ENCODE peak calls at places on chromosomes 1 and 21, in eight cellular contexts. One of them, this sample, is unnamed.

GRCh38 chr21:14956826-14957225 is 108.0 kb downstream of the NRIP1 start:
- DNase-seq in NB4: no peak
- DNase-seq in fibroblast of the conjunctiva: no peak
- DNase-seq in mammary epithelial cell: no peak
- DNase-seq in neural crest cell: no peak
- DNase-seq in stimulated activated CD4-positive, alpha-beta T cell treated with anti-CD3 and anti-CD28 coated beads, Interleukin-1b, Interleukin-23, amount 100 ng/mL, for 4 hours: no peak
- DNase-seq in CD4-positive, alpha-beta memory T cell: no peak
- DNase-seq in fibroblast of mammary gland: peak; percentile 38
- DNase-seq in this sample: peak; percentile 84

GRCh38 chr21:45853703-45854342 is 127.7 kb upstream of the COL6A1 start:
- DNase-seq in mammary epithelial cell: peak; percentile 67
- DNase-seq in fibroblast of mammary gland: no peak
- DNase-seq in CD4-positive, alpha-beta memory T cell: no peak
- DNase-seq in stimulated activated CD4-positive, alpha-beta T cell treated with anti-CD3 and anti-CD28 coated beads, Interleukin-1b, Interleukin-23, amount 100 ng/mL, for 4 hours: no peak
- DNase-seq in neural crest cell: no peak
- DNase-seq in NB4: no peak
- DNase-seq in fibroblast of the conjunctiva: no peak
- DNase-seq in this sample: no peak

GRCh38 chr1:242523968-242524570 is 428 bp downstream of the PLD5 start:
- DNase-seq in fibroblast of mammary gland: peak; percentile 26
- DNase-seq in mammary epithelial cell: peak; percentile 75
- DNase-seq in NB4: no peak
- DNase-seq in fibroblast of the conjunctiva: no peak
- DNase-seq in CD4-positive, alpha-beta memory T cell: no peak
- DNase-seq in stimulated activated CD4-positive, alpha-beta T cell treated with anti-CD3 and anti-CD28 coated beads, Interleukin-1b, Interleukin-23, amount 100 ng/mL, for 4 hours: no peak
- DNase-seq in neural crest cell: peak; percentile 64
- DNase-seq in this sample: peak; percentile 3

GRCh38 chr1:10987840-10988417 is 24.5 kb upstream of the TARDBP start:
- DNase-seq in stimulated activated CD4-positive, alpha-beta T cell treated with anti-CD3 and anti-CD28 coated beads, Interleukin-1b, Interleukin-23, amount 100 ng/mL, for 4 hours: no peak
- DNase-seq in fibroblast of mammary gland: no peak
- DNase-seq in NB4: no peak
- DNase-seq in CD4-positive, alpha-beta memory T cell: no peak
- DNase-seq in mammary epithelial cell: no peak
- DNase-seq in neural crest cell: no peak
- DNase-seq in fibroblast of the conjunctiva: no peak
- DNase-seq in this sample: no peak

GRCh38 chr1:7520496-7520895 is 250.6 kb upstream of the VAMP3 start:
- DNase-seq in fibroblast of the conjunctiva: no peak
- DNase-seq in CD4-positive, alpha-beta memory T cell: no peak
- DNase-seq in NB4: no peak
- DNase-seq in neural crest cell: no peak
- DNase-seq in fibroblast of mammary gland: no peak
- DNase-seq in stimulated activated CD4-positive, alpha-beta T cell treated with anti-CD3 and anti-CD28 coated beads, Interleukin-1b, Interleukin-23, amount 100 ng/mL, for 4 hours: no peak
- DNase-seq in mammary epithelial cell: no peak
- DNase-seq in this sample: no peak

GRCh38 chr21:38780879-38781278 is 24.9 kb upstream of the ETS2 start:
- DNase-seq in stimulated activated CD4-positive, alpha-beta T cell treated with anti-CD3 and anti-CD28 coated beads, Interleukin-1b, Interleukin-23, amount 100 ng/mL, for 4 hours: no peak
- DNase-seq in fibroblast of mammary gland: no peak
- DNase-seq in fibroblast of the conjunctiva: no peak
- DNase-seq in NB4: no peak
- DNase-seq in neural crest cell: no peak
- DNase-seq in CD4-positive, alpha-beta memory T cell: no peak
- DNase-seq in mammary epithelial cell: no peak
- DNase-seq in this sample: no peak

GRCh38 chr1:48047116-48047515 is 49.9 kb upstream of the TRABD2B start:
- DNase-seq in mammary epithelial cell: no peak
- DNase-seq in CD4-positive, alpha-beta memory T cell: no peak
- DNase-seq in neural crest cell: no peak
- DNase-seq in NB4: no peak
- DNase-seq in fibroblast of the conjunctiva: no peak
- DNase-seq in stimulated activated CD4-positive, alpha-beta T cell treated with anti-CD3 and anti-CD28 coated beads, Interleukin-1b, Interleukin-23, amount 100 ng/mL, for 4 hours: no peak
- DNase-seq in fibroblast of mammary gland: no peak
- DNase-seq in this sample: peak; percentile 17

GRCh38 chr1:223683586-223684487 is 18.3 kb upstream of the CAPN8 start:
- DNase-seq in fibroblast of the conjunctiva: no peak
- DNase-seq in NB4: peak; percentile 58
- DNase-seq in stimulated activated CD4-positive, alpha-beta T cell treated with anti-CD3 and anti-CD28 coated beads, Interleukin-1b, Interleukin-23, amount 100 ng/mL, for 4 hours: peak; percentile 34
- DNase-seq in mammary epithelial cell: peak; percentile 54
- DNase-seq in CD4-positive, alpha-beta memory T cell: peak; percentile 55
- DNase-seq in fibroblast of mammary gland: peak; percentile 38
- DNase-seq in neural crest cell: peak; percentile 69
- DNase-seq in this sample: peak; percentile 48

GRCh38 chr1:205004296-205004813 is 38.7 kb upstream of the CNTN2 start:
- DNase-seq in neural crest cell: no peak
- DNase-seq in stimulated activated CD4-positive, alpha-beta T cell treated with anti-CD3 and anti-CD28 coated beads, Interleukin-1b, Interleukin-23, amount 100 ng/mL, for 4 hours: no peak
- DNase-seq in mammary epithelial cell: no peak
- DNase-seq in fibroblast of mammary gland: peak; percentile 18
- DNase-seq in NB4: no peak
- DNase-seq in fibroblast of the conjunctiva: no peak
- DNase-seq in CD4-positive, alpha-beta memory T cell: no peak
- DNase-seq in this sample: no peak

GRCh38 chr1:63294797-63295594 is 27.4 kb upstream of the FOXD3 start:
- DNase-seq in NB4: no peak
- DNase-seq in fibroblast of mammary gland: no peak
- DNase-seq in neural crest cell: no peak
- DNase-seq in CD4-positive, alpha-beta memory T cell: no peak
- DNase-seq in mammary epithelial cell: no peak
- DNase-seq in stimulated activated CD4-positive, alpha-beta T cell treated with anti-CD3 and anti-CD28 coated beads, Interleukin-1b, Interleukin-23, amount 100 ng/mL, for 4 hours: no peak
- DNase-seq in fibroblast of the conjunctiva: no peak
- DNase-seq in this sample: no peak

GRCh38 chr1:37721565-37721964 is 29.2 kb downstream of the CDCA8 start:
- DNase-seq in neural crest cell: no peak
- DNase-seq in NB4: peak; percentile 60
- DNase-seq in stimulated activated CD4-positive, alpha-beta T cell treated with anti-CD3 and anti-CD28 coated beads, Interleukin-1b, Interleukin-23, amount 100 ng/mL, for 4 hours: no peak
- DNase-seq in fibroblast of the conjunctiva: no peak
- DNase-seq in CD4-positive, alpha-beta memory T cell: no peak
- DNase-seq in fibroblast of mammary gland: no peak
- DNase-seq in mammary epithelial cell: no peak
- DNase-seq in this sample: no peak

GRCh38 chr21:45596704-45597318 is 46.7 kb upstream of the PCBP3 start:
- DNase-seq in NB4: peak; percentile 68
- DNase-seq in fibroblast of the conjunctiva: no peak
- DNase-seq in CD4-positive, alpha-beta memory T cell: peak; percentile 79
- DNase-seq in stimulated activated CD4-positive, alpha-beta T cell treated with anti-CD3 and anti-CD28 coated beads, Interleukin-1b, Interleukin-23, amount 100 ng/mL, for 4 hours: peak; percentile 87
- DNase-seq in mammary epithelial cell: peak; percentile 21
- DNase-seq in fibroblast of mammary gland: peak; percentile 44
- DNase-seq in neural crest cell: peak; percentile 70
- DNase-seq in this sample: peak; percentile 46

GRCh38 chr21:38178653-38179503 is 77.9 kb upstream of the KCNJ15 start:
- DNase-seq in fibroblast of mammary gland: no peak
- DNase-seq in neural crest cell: no peak
- DNase-seq in stimulated activated CD4-positive, alpha-beta T cell treated with anti-CD3 and anti-CD28 coated beads, Interleukin-1b, Interleukin-23, amount 100 ng/mL, for 4 hours: no peak
- DNase-seq in CD4-positive, alpha-beta memory T cell: no peak
- DNase-seq in fibroblast of the conjunctiva: no peak
- DNase-seq in mammary epithelial cell: peak; percentile 59
- DNase-seq in NB4: no peak
- DNase-seq in this sample: no peak

GRCh38 chr1:218683224-218683623 is 338.1 kb downstream of the TGFB2 start:
- DNase-seq in stimulated activated CD4-positive, alpha-beta T cell treated with anti-CD3 and anti-CD28 coated beads, Interleukin-1b, Interleukin-23, amount 100 ng/mL, for 4 hours: no peak
- DNase-seq in fibroblast of the conjunctiva: no peak
- DNase-seq in mammary epithelial cell: no peak
- DNase-seq in neural crest cell: no peak
- DNase-seq in NB4: no peak
- DNase-seq in CD4-positive, alpha-beta memory T cell: no peak
- DNase-seq in fibroblast of mammary gland: no peak
- DNase-seq in this sample: no peak

GRCh38 chr1:65422241-65423203 is 2.1 kb downstream of the LEPR start:
- DNase-seq in fibroblast of mammary gland: peak; percentile 92
- DNase-seq in fibroblast of the conjunctiva: no peak
- DNase-seq in stimulated activated CD4-positive, alpha-beta T cell treated with anti-CD3 and anti-CD28 coated beads, Interleukin-1b, Interleukin-23, amount 100 ng/mL, for 4 hours: no peak
- DNase-seq in CD4-positive, alpha-beta memory T cell: no peak
- DNase-seq in mammary epithelial cell: peak; percentile 77
- DNase-seq in neural crest cell: no peak
- DNase-seq in NB4: peak; percentile 2
- DNase-seq in this sample: peak; percentile 79

GRCh38 chr1:94852758-94853157 is 32.6 kb downstream of the SLC44A3 start:
- DNase-seq in neural crest cell: no peak
- DNase-seq in stimulated activated CD4-positive, alpha-beta T cell treated with anti-CD3 and anti-CD28 coated beads, Interleukin-1b, Interleukin-23, amount 100 ng/mL, for 4 hours: no peak
- DNase-seq in NB4: no peak
- DNase-seq in CD4-positive, alpha-beta memory T cell: no peak
- DNase-seq in mammary epithelial cell: no peak
- DNase-seq in fibroblast of the conjunctiva: no peak
- DNase-seq in fibroblast of mammary gland: peak; percentile 22
- DNase-seq in this sample: no peak

GRCh38 chr21:38984982-38985422 is 179.3 kb downstream of the ETS2 start:
- DNase-seq in mammary epithelial cell: peak; percentile 43
- DNase-seq in stimulated activated CD4-positive, alpha-beta T cell treated with anti-CD3 and anti-CD28 coated beads, Interleukin-1b, Interleukin-23, amount 100 ng/mL, for 4 hours: no peak
- DNase-seq in CD4-positive, alpha-beta memory T cell: no peak
- DNase-seq in fibroblast of mammary gland: peak; percentile 97
- DNase-seq in NB4: peak; percentile 78
- DNase-seq in neural crest cell: no peak
- DNase-seq in fibroblast of the conjunctiva: peak; percentile 89
- DNase-seq in this sample: peak; percentile 90

GRCh38 chr1:156140879-156141707 is 12.3 kb upstream of the SEMA4A start:
- DNase-seq in NB4: peak; percentile 41
- DNase-seq in stimulated activated CD4-positive, alpha-beta T cell treated with anti-CD3 and anti-CD28 coated beads, Interleukin-1b, Interleukin-23, amount 100 ng/mL, for 4 hours: no peak
- DNase-seq in fibroblast of mammary gland: peak; percentile 53
- DNase-seq in neural crest cell: peak; percentile 66
- DNase-seq in mammary epithelial cell: no peak
- DNase-seq in fibroblast of the conjunctiva: no peak
- DNase-seq in CD4-positive, alpha-beta memory T cell: no peak
- DNase-seq in this sample: peak; percentile 23

GRCh38 chr1:111481387-111482221 is 7.8 kb downstream of the C1orf162 start:
- DNase-seq in stimulated activated CD4-positive, alpha-beta T cell treated with anti-CD3 and anti-CD28 coated beads, Interleukin-1b, Interleukin-23, amount 100 ng/mL, for 4 hours: peak; percentile 36
- DNase-seq in mammary epithelial cell: peak; percentile 59
- DNase-seq in NB4: peak; percentile 84
- DNase-seq in fibroblast of mammary gland: peak; percentile 60
- DNase-seq in neural crest cell: peak; percentile 47
- DNase-seq in fibroblast of the conjunctiva: peak; percentile 21
- DNase-seq in CD4-positive, alpha-beta memory T cell: peak; percentile 54
- DNase-seq in this sample: peak; percentile 70

GRCh38 chr1:236168716-236169429 is 26.5 kb downstream of the GPR137B start:
- DNase-seq in mammary epithelial cell: no peak
- DNase-seq in neural crest cell: no peak
- DNase-seq in NB4: peak; percentile 43
- DNase-seq in stimulated activated CD4-positive, alpha-beta T cell treated with anti-CD3 and anti-CD28 coated beads, Interleukin-1b, Interleukin-23, amount 100 ng/mL, for 4 hours: no peak
- DNase-seq in CD4-positive, alpha-beta memory T cell: peak; percentile 9
- DNase-seq in fibroblast of the conjunctiva: peak; percentile 53
- DNase-seq in fibroblast of mammary gland: peak; percentile 85
- DNase-seq in this sample: peak; percentile 32

GRCh38 chr1:60572378-60572777 is 498.8 kb upstream of the C1orf87 start:
- DNase-seq in CD4-positive, alpha-beta memory T cell: no peak
- DNase-seq in neural crest cell: no peak
- DNase-seq in fibroblast of mammary gland: no peak
- DNase-seq in mammary epithelial cell: no peak
- DNase-seq in stimulated activated CD4-positive, alpha-beta T cell treated with anti-CD3 and anti-CD28 coated beads, Interleukin-1b, Interleukin-23, amount 100 ng/mL, for 4 hours: no peak
- DNase-seq in NB4: no peak
- DNase-seq in fibroblast of the conjunctiva: no peak
- DNase-seq in this sample: no peak

GRCh38 chr1:248316796-248317195 is 7.6 kb downstream of the OR2M7 start:
- DNase-seq in NB4: no peak
- DNase-seq in fibroblast of the conjunctiva: no peak
- DNase-seq in CD4-positive, alpha-beta memory T cell: no peak
- DNase-seq in neural crest cell: no peak
- DNase-seq in fibroblast of mammary gland: no peak
- DNase-seq in mammary epithelial cell: no peak
- DNase-seq in stimulated activated CD4-positive, alpha-beta T cell treated with anti-CD3 and anti-CD28 coated beads, Interleukin-1b, Interleukin-23, amount 100 ng/mL, for 4 hours: no peak
- DNase-seq in this sample: no peak

GRCh38 chr1:43069481-43070050 is 102.5 kb downstream of the EBNA1BP2 start:
- DNase-seq in NB4: no peak
- DNase-seq in fibroblast of the conjunctiva: no peak
- DNase-seq in mammary epithelial cell: no peak
- DNase-seq in CD4-positive, alpha-beta memory T cell: no peak
- DNase-seq in fibroblast of mammary gland: no peak
- DNase-seq in stimulated activated CD4-positive, alpha-beta T cell treated with anti-CD3 and anti-CD28 coated beads, Interleukin-1b, Interleukin-23, amount 100 ng/mL, for 4 hours: no peak
- DNase-seq in neural crest cell: no peak
- DNase-seq in this sample: no peak

GRCh38 chr1:209416009-209416408 is 167.5 kb upstream of the CAMK1G start:
- DNase-seq in neural crest cell: no peak
- DNase-seq in mammary epithelial cell: peak; percentile 100
- DNase-seq in NB4: no peak
- DNase-seq in fibroblast of the conjunctiva: no peak
- DNase-seq in fibroblast of mammary gland: no peak
- DNase-seq in stimulated activated CD4-positive, alpha-beta T cell treated with anti-CD3 and anti-CD28 coated beads, Interleukin-1b, Interleukin-23, amount 100 ng/mL, for 4 hours: no peak
- DNase-seq in CD4-positive, alpha-beta memory T cell: no peak
- DNase-seq in this sample: peak; percentile 29

GRCh38 chr1:243315455-243315854 is 59.6 kb downstream of the SDCCAG8 start:
- DNase-seq in CD4-positive, alpha-beta memory T cell: no peak
- DNase-seq in NB4: no peak
- DNase-seq in mammary epithelial cell: no peak
- DNase-seq in neural crest cell: no peak
- DNase-seq in stimulated activated CD4-positive, alpha-beta T cell treated with anti-CD3 and anti-CD28 coated beads, Interleukin-1b, Interleukin-23, amount 100 ng/mL, for 4 hours: no peak
- DNase-seq in fibroblast of mammary gland: no peak
- DNase-seq in fibroblast of the conjunctiva: no peak
- DNase-seq in this sample: no peak

GRCh38 chr1:104923075-104923474 is 1173.4 kb downstream of the AMY1C start:
- DNase-seq in NB4: no peak
- DNase-seq in fibroblast of the conjunctiva: no peak
- DNase-seq in fibroblast of mammary gland: no peak
- DNase-seq in CD4-positive, alpha-beta memory T cell: no peak
- DNase-seq in stimulated activated CD4-positive, alpha-beta T cell treated with anti-CD3 and anti-CD28 coated beads, Interleukin-1b, Interleukin-23, amount 100 ng/mL, for 4 hours: no peak
- DNase-seq in mammary epithelial cell: no peak
- DNase-seq in neural crest cell: no peak
- DNase-seq in this sample: no peak

GRCh38 chr1:18535391-18536210 is 54.9 kb downstream of the KLHDC7A start:
- DNase-seq in neural crest cell: no peak
- DNase-seq in NB4: no peak
- DNase-seq in stimulated activated CD4-positive, alpha-beta T cell treated with anti-CD3 and anti-CD28 coated beads, Interleukin-1b, Interleukin-23, amount 100 ng/mL, for 4 hours: no peak
- DNase-seq in fibroblast of the conjunctiva: no peak
- DNase-seq in mammary epithelial cell: no peak
- DNase-seq in CD4-positive, alpha-beta memory T cell: no peak
- DNase-seq in fibroblast of mammary gland: no peak
- DNase-seq in this sample: no peak

GRCh38 chr1:39293375-39294070 is 89.0 kb downstream of the MACF1 start:
- DNase-seq in fibroblast of the conjunctiva: no peak
- DNase-seq in stimulated activated CD4-positive, alpha-beta T cell treated with anti-CD3 and anti-CD28 coated beads, Interleukin-1b, Interleukin-23, amount 100 ng/mL, for 4 hours: no peak
- DNase-seq in mammary epithelial cell: no peak
- DNase-seq in fibroblast of mammary gland: no peak
- DNase-seq in NB4: no peak
- DNase-seq in neural crest cell: no peak
- DNase-seq in CD4-positive, alpha-beta memory T cell: no peak
- DNase-seq in this sample: peak; percentile 27

GRCh38 chr1:96596226-96596625 is 125.4 kb upstream of the PTBP2 start:
- DNase-seq in stimulated activated CD4-positive, alpha-beta T cell treated with anti-CD3 and anti-CD28 coated beads, Interleukin-1b, Interleukin-23, amount 100 ng/mL, for 4 hours: no peak
- DNase-seq in neural crest cell: peak; percentile 41
- DNase-seq in CD4-positive, alpha-beta memory T cell: no peak
- DNase-seq in fibroblast of mammary gland: peak; percentile 34
- DNase-seq in fibroblast of the conjunctiva: no peak
- DNase-seq in mammary epithelial cell: peak; percentile 21
- DNase-seq in NB4: peak; percentile 66
- DNase-seq in this sample: peak; percentile 49

GRCh38 chr1:14254184-14254583 is 344.3 kb upstream of the KAZN start:
- DNase-seq in mammary epithelial cell: no peak
- DNase-seq in fibroblast of mammary gland: peak; percentile 63
- DNase-seq in stimulated activated CD4-positive, alpha-beta T cell treated with anti-CD3 and anti-CD28 coated beads, Interleukin-1b, Interleukin-23, amount 100 ng/mL, for 4 hours: no peak
- DNase-seq in neural crest cell: no peak
- DNase-seq in NB4: peak; percentile 52
- DNase-seq in CD4-positive, alpha-beta memory T cell: no peak
- DNase-seq in fibroblast of the conjunctiva: no peak
- DNase-seq in this sample: no peak

GRCh38 chr1:46168463-46168862 is 6.4 kb upstream of the TSPAN1 start:
- DNase-seq in CD4-positive, alpha-beta memory T cell: no peak
- DNase-seq in NB4: no peak
- DNase-seq in neural crest cell: no peak
- DNase-seq in fibroblast of mammary gland: no peak
- DNase-seq in stimulated activated CD4-positive, alpha-beta T cell treated with anti-CD3 and anti-CD28 coated beads, Interleukin-1b, Interleukin-23, amount 100 ng/mL, for 4 hours: no peak
- DNase-seq in mammary epithelial cell: no peak
- DNase-seq in fibroblast of the conjunctiva: no peak
- DNase-seq in this sample: no peak

GRCh38 chr21:17613242-17613676 is 558 bp upstream of the BTG3 start:
- DNase-seq in fibroblast of the conjunctiva: no peak
- DNase-seq in NB4: no peak
- DNase-seq in neural crest cell: no peak
- DNase-seq in mammary epithelial cell: no peak
- DNase-seq in CD4-positive, alpha-beta memory T cell: no peak
- DNase-seq in stimulated activated CD4-positive, alpha-beta T cell treated with anti-CD3 and anti-CD28 coated beads, Interleukin-1b, Interleukin-23, amount 100 ng/mL, for 4 hours: no peak
- DNase-seq in fibroblast of mammary gland: peak; percentile 10
- DNase-seq in this sample: peak; percentile 16

GRCh38 chr1:119316870-119317416 is 51.6 kb upstream of the HAO2 start:
- DNase-seq in fibroblast of the conjunctiva: no peak
- DNase-seq in mammary epithelial cell: no peak
- DNase-seq in fibroblast of mammary gland: no peak
- DNase-seq in stimulated activated CD4-positive, alpha-beta T cell treated with anti-CD3 and anti-CD28 coated beads, Interleukin-1b, Interleukin-23, amount 100 ng/mL, for 4 hours: no peak
- DNase-seq in neural crest cell: no peak
- DNase-seq in NB4: peak; percentile 11
- DNase-seq in CD4-positive, alpha-beta memory T cell: no peak
- DNase-seq in this sample: no peak

GRCh38 chr1:228471762-228472398 is 15.3 kb upstream of the RNF187 start:
- DNase-seq in fibroblast of the conjunctiva: no peak
- DNase-seq in neural crest cell: no peak
- DNase-seq in CD4-positive, alpha-beta memory T cell: peak; percentile 41
- DNase-seq in NB4: peak; percentile 85
- DNase-seq in stimulated activated CD4-positive, alpha-beta T cell treated with anti-CD3 and anti-CD28 coated beads, Interleukin-1b, Interleukin-23, amount 100 ng/mL, for 4 hours: no peak
- DNase-seq in fibroblast of mammary gland: peak; percentile 66
- DNase-seq in mammary epithelial cell: peak; percentile 24
- DNase-seq in this sample: peak; percentile 51

This sample was measured in EL.